ENCODE peak calls at places on chromosome 18, in four cellular contexts. One of them, this sample, is unnamed.

GRCh38 chr18:74244554-74244953 is 47.2 kb downstream of the CYB5A start:
- DNase-seq in HuH-7.5: no peak
- DNase-seq in epithelial cell of proximal tubule: no peak
- DNase-seq in LHCN-M2: no peak
- DNase-seq in this sample: no peak

GRCh38 chr18:9771261-9771976 is 63.3 kb downstream of the RAB31 start:
- DNase-seq in HuH-7.5: peak
- DNase-seq in epithelial cell of proximal tubule: no peak
- DNase-seq in LHCN-M2: peak
- DNase-seq in this sample: peak

GRCh38 chr18:58726671-58727070 is 55.4 kb downstream of the MALT1 start:
- DNase-seq in HuH-7.5: no peak
- DNase-seq in epithelial cell of proximal tubule: no peak
- DNase-seq in LHCN-M2: peak
- DNase-seq in this sample: peak

GRCh38 chr18:78158943-78159342 is 820.7 kb upstream of the SALL3 start:
- DNase-seq in epithelial cell of proximal tubule: no peak
- DNase-seq in HuH-7.5: no peak
- DNase-seq in LHCN-M2: no peak
- DNase-seq in this sample: no peak

GRCh38 chr18:65336411-65336810 is 414.4 kb upstream of the CDH7 start:
- DNase-seq in LHCN-M2: no peak
- DNase-seq in HuH-7.5: no peak
- DNase-seq in epithelial cell of proximal tubule: no peak
- DNase-seq in this sample: no peak

GRCh38 chr18:34709631-34710429 is at the start of gene DTNA:
- DNase-seq in LHCN-M2: peak
- DNase-seq in HuH-7.5: no peak
- DNase-seq in epithelial cell of proximal tubule: peak
- DNase-seq in this sample: peak

GRCh38 chr18:25351773-25352628 is at the start of gene ZNF521:
- DNase-seq in LHCN-M2: peak
- DNase-seq in epithelial cell of proximal tubule: peak
- DNase-seq in HuH-7.5: peak
- DNase-seq in this sample: peak

GRCh38 chr18:14053661-14054060 is 78.6 kb downstream of the ZNF519 start:
- DNase-seq in epithelial cell of proximal tubule: no peak
- DNase-seq in HuH-7.5: no peak
- DNase-seq in LHCN-M2: no peak
- DNase-seq in this sample: no peak

GRCh38 chr18:60096428-60096827 is 196.6 kb downstream of the PMAIP1 start:
- DNase-seq in epithelial cell of proximal tubule: peak
- DNase-seq in LHCN-M2: no peak
- DNase-seq in HuH-7.5: no peak
- DNase-seq in this sample: no peak

GRCh38 chr18:25974630-25975077 is 115.8 kb downstream of the SS18 start:
- DNase-seq in HuH-7.5: no peak
- DNase-seq in LHCN-M2: no peak
- DNase-seq in epithelial cell of proximal tubule: no peak
- DNase-seq in this sample: no peak